ENCODE peak calls at places on chromosomes 6 and 20, in nine cellular contexts. B is tibial artery, H is IMR-90, C is right cardiac atrium, P is NT2/D1, X is fibroblast of lung, M is psoas muscle, Y is PC-3, F is Peyer's patch. V is an unnamed sample. For H3K9me3, the result is how much of the 10 kb centered on the place peaks cover.

GRCh38 chr6:76134651-76135050 is 62.2 kb upstream of the IMPG1 start:
- DNase-seq in Y (no peak), C (no peak), X (no peak), H (no peak), P (no peak), B (no peak), M (no peak), F (no peak), V (no peak)

GRCh38 chr6:5084787-5085637 is at the start of gene PPP1R3G:
- DNase-seq in H (peak), B (peak), P (no peak), F (peak), C (peak), M (peak), X (peak), Y (peak), V (no peak)

GRCh38 chr6:77092971-77093370 is 370.3 kb downstream of the HTR1B start:
- DNase-seq in C (no peak), X (peak), Y (no peak), P (no peak), F (no peak), H (peak), B (no peak), M (no peak), V (no peak)

GRCh38 chr6:169831450-169832246 is 80.2 kb downstream of the ERMARD start:
- DNase-seq in Y (peak), M (peak), C (peak), X (peak), H (peak), B (peak), F (peak), P (peak), V (peak)

GRCh38 chr6:27237089-27237723 is 10.3 kb upstream of the PRSS16 start:
- DNase-seq in F (no peak), M (no peak), B (no peak), X (peak), H (peak), C (no peak), P (no peak), Y (peak), V (no peak)

GRCh38 chr6:52562915-52563314 is 13.9 kb downstream of the TRAM2 start:
- DNase-seq in X (peak), F (no peak), C (no peak), P (no peak), Y (no peak), H (no peak), B (no peak), M (no peak), V (no peak)

GRCh38 chr6:138430361-138431145 is 26.5 kb downstream of the HEBP2 start:
- DNase-seq in F (no peak), X (no peak), Y (no peak), H (no peak), B (no peak), M (no peak), P (no peak), C (peak), V (no peak)

GRCh38 chr20:49508435-49509199 is 26.1 kb upstream of the KCNB1 start:
- DNase-seq in X (peak), P (peak), C (no peak), B (no peak), F (no peak), Y (peak), H (peak), M (no peak), V (no peak)

GRCh38 chr20:46194409-46194808 is 76.3 kb downstream of the CD40 start:
- DNase-seq in F (no peak), M (no peak), P (no peak), X (no peak), C (no peak), H (no peak), Y (no peak), B (no peak), V (no peak)

GRCh38 chr20:46191611-46192010 is 73.5 kb downstream of the CD40 start:
- DNase-seq in M (no peak), Y (no peak), P (no peak), B (no peak), H (no peak), X (no peak), C (no peak), F (no peak), V (no peak)

GRCh38 chr20:46188866-46189265 is 70.8 kb downstream of the CD40 start:
- DNase-seq in H (no peak), Y (no peak), B (no peak), X (no peak), M (no peak), C (no peak), F (no peak), P (no peak), V (no peak)

GRCh38 chr20:46192376-46192944 is 74.3 kb downstream of the CD40 start:
- DNase-seq in C (no peak), Y (no peak), B (no peak), X (no peak), H (no peak), P (no peak), M (no peak), F (no peak), V (no peak)

GRCh38 chr20:46190796-46191540 is 72.9 kb downstream of the CD40 start:
- DNase-seq in M (no peak), F (no peak), X (no peak), H (no peak), C (no peak), P (no peak), B (no peak), Y (no peak), V (no peak)
- H3K4me3 ChIP-seq in M (no peak), F (no peak), X (no peak), H (no peak), C (no peak), P (no peak), B (no peak), Y (no peak), V (no peak)

GRCh38 chr20:41192575-41192974 is 55.2 kb downstream of the PLCG1 start:
- DNase-seq in F (peak), M (no peak), P (no peak), H (no peak), C (no peak), X (no peak), B (no peak), Y (no peak), V (no peak)
- H3K9me3 ChIP-seq in F (under half), M (under half), P (under half), H (under half), C (under half), X (under half), B (under half), Y (under half), V (under half)

DNA sequence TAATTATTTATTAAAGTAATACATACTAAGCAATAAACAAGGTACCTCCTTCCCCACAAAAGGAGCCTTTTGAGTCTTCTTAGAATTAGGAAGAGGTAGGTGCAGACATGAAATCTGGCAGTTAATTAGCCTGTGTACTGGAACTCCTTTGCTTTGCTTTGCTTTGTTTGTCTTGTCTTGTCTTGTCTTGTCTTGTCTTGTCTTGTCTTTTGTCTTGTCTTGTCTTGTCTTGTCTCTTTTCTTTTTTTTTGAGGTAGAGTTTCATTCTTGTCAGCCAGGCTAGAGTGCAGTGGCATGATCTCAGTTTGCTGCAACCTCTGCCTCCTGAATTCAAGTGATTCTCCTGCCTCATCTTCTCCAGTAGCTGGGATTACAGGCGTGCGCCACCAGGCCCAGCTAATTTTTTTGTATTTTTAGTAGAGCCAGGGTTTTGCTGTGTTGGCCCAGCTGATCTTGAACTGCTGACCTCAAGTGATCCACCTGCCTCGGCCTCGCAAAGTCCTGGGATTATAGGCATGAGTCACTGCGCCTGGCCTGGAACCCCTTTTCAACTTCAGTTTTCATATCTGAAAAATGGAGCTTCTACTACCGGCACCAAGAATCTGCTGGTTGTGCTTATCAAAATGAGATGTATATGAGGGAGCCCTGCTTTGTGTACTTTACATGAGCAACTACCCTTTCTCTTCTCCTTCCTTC is 301.2 kb downstream of the CDKAL1 start:
- DNase-seq in C (no peak), M (no peak), B (no peak), X (no peak), F (no peak), H (no peak), P (no peak), Y (no peak), V (no peak)
- H3K4me3 ChIP-seq in C (no peak), M (no peak), B (no peak), X (no peak), F (no peak), H (no peak), P (no peak), Y (no peak), V (no peak)

DNA sequence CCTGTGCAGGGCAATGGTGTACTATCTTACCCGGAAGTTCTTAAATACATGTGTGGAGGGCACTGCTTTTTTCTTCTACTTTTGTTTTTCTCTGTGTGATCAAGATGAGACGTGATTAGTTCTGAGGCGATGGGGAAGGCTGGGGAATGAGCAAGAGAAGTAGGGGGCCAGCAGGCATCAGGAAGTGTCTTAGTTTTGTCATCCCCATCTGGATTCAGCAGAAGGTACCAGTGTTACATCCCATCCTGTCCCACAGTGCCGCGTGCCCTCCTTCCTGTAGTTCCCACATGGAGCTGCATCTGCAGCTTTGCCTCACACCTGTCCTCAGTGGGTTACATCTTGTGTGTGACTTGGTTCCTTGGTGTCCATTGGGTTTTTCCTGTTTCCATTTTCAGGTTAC is 86.9 kb downstream of the FNDC1 start:
- DNase-seq in H (no peak), F (no peak), Y (no peak), X (no peak), B (no peak), P (no peak), M (no peak), C (no peak), V (no peak)
- H3K9me3 ChIP-seq in H (under half), F (under half), Y (under half), X (under half), B (under half), P (under half), M (under half), C (under half), V (under half)

GRCh38 chr6:46867411-46867810 is 54.3 kb downstream of the ADGRF5 start:
- DNase-seq in H (no peak), P (no peak), C (no peak), X (no peak), M (no peak), F (no peak), Y (peak), B (no peak), V (no peak)

GRCh38 chr6:46865221-46865620 is 56.5 kb downstream of the ADGRF5 start:
- DNase-seq in B (no peak), P (no peak), H (no peak), F (no peak), M (no peak), Y (no peak), C (no peak), X (peak), V (no peak)

GRCh38 chr6:46863791-46864190 is 57.9 kb downstream of the ADGRF5 start:
- DNase-seq in H (no peak), X (no peak), Y (no peak), M (no peak), B (no peak), F (no peak), P (no peak), C (no peak), V (no peak)

GRCh38 chr6:46862381-46862780 is 59.4 kb downstream of the ADGRF5 start:
- DNase-seq in M (no peak), F (no peak), H (no peak), X (no peak), Y (no peak), C (no peak), P (no peak), B (no peak), V (no peak)
- H3K4me3 ChIP-seq in M (no peak), F (no peak), H (no peak), X (no peak), Y (no peak), C (no peak), P (no peak), B (no peak), V (no peak)

GRCh38 chr6:30287139-30287538 is 39.6 kb upstream of the TRIM39 start:
- DNase-seq in M (no peak), B (no peak), X (no peak), Y (no peak), C (no peak), F (no peak), H (no peak), P (no peak), V (no peak)
- H3K9me3 ChIP-seq in M (half or more), B (half or more), X (under half), Y (under half), C (under half), F (under half), H (under half), P (half or more), V (under half)

GRCh38 chr20:37385659-37386504 is 39.9 kb downstream of the SRC start:
- DNase-seq in P (no peak), F (no peak), C (no peak), H (no peak), M (no peak), Y (no peak), B (peak), X (no peak), V (no peak)

GRCh38 chr20:37384683-37385174 is 38.8 kb downstream of the SRC start:
- DNase-seq in B (peak), P (no peak), X (peak), M (peak), F (peak), C (peak), Y (peak), H (peak), V (peak)

GRCh38 chr20:37386505-37387201 is 40.7 kb downstream of the SRC start:
- DNase-seq in B (peak), X (no peak), P (no peak), F (no peak), C (no peak), H (no peak), Y (no peak), M (peak), V (peak)

GRCh38 chr20:37383229-37383989 is 37.5 kb downstream of the SRC start:
- DNase-seq in M (no peak), Y (peak), X (peak), H (peak), P (no peak), C (no peak), F (no peak), B (peak), V (no peak)

DNA sequence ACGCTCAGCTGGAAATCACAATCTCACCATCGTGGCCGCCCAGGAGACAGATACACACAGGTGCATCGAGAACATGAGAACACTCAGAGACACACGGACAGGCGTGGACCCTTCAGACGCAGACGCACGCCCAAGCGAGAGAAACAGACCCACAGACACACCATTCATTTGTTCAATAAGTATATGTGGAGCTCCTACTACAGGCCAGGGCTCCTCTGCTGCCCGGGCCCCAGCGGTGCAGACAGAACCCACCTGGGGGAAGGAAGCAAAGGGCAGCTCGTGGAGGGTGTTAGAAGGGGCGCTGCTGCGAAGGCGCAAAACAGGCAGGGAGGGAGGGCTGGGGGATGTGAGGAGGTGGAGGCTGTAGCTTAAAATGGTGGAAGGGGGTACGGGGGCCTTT is 39.2 kb downstream of the SRC start:
- DNase-seq in P (no peak), H (no peak), C (no peak), X (no peak), Y (no peak), M (no peak), F (no peak), B (no peak), V (no peak)
- H3K4me3 ChIP-seq in P (no peak), H (no peak), C (no peak), X (no peak), Y (no peak), M (no peak), F (no peak), B (no peak), V (no peak)

V was measured in pancreas.